ENCODE peak calls at places on chromosomes 2 and 18, in seven cellular contexts. E is heart right ventricle, R is uterus, S is prostate gland, P is A549, K is H1, B is cardiac muscle cell. Q is an unnamed sample.

GRCh38 chr2:129813404-129813803 is 166.1 kb upstream of the RAB6C start:
- DNase-seq in R (no peak), E (no peak), B (no peak), P (no peak), K (no peak), S (no peak), Q (no peak)

GRCh38 chr2:1651131-1652066 is 92.9 kb downstream of the PXDN start:
- DNase-seq in E (no peak), B (no peak), R (no peak), P (no peak), S (no peak), K (no peak), Q (no peak)

GRCh38 chr2:89842180-89842908 is 1150.9 kb downstream of the RPIA start:
- DNase-seq in S (no peak), B (no peak), P (no peak), K (no peak), R (no peak), E (no peak), Q (no peak)

GRCh38 chr2:215601990-215602721 is 166.3 kb upstream of the FN1 start:
- DNase-seq in K (no peak), R (no peak), B (no peak), E (no peak), S (no peak), P (no peak), Q (no peak)

GRCh38 chr18:32902566-32903330 is 129.9 kb upstream of the KLHL14 start:
- DNase-seq in B (no peak), K (no peak), S (no peak), R (no peak), P (no peak), E (no peak), Q (no peak)

GRCh38 chr2:96887419-96888081 is 17.7 kb upstream of the SEMA4C start:
- DNase-seq in B (peak; percentile 39), K (no peak), S (peak; percentile 23), E (no peak), P (no peak), R (peak; percentile 62), Q (peak; percentile 76)

GRCh38 chr2:219350215-219350937 is 17.8 kb upstream of the RESP18 start:
- DNase-seq in E (no peak), B (no peak), R (no peak), S (no peak), K (no peak), P (no peak), Q (no peak)

GRCh38 chr2:81194176-81194575 is 889.6 kb upstream of the LRRTM1 start:
- DNase-seq in P (no peak), R (no peak), E (no peak), K (no peak), S (no peak), B (no peak), Q (no peak)

GRCh38 chr18:31400191-31400590 is 23.6 kb downstream of the DSG4 start:
- DNase-seq in E (no peak), S (no peak), R (no peak), P (no peak), B (no peak), K (no peak), Q (no peak)

GRCh38 chr2:216292886-216293291 is 79.4 kb downstream of the MARCHF4 start:
- DNase-seq in E (no peak), B (no peak), S (no peak), R (no peak), K (no peak), P (no peak), Q (no peak)

GRCh38 chr2:158097481-158097880 is 4.2 kb upstream of the UPP2 start:
- DNase-seq in K (no peak), P (no peak), B (no peak), S (no peak), R (no peak), E (no peak), Q (no peak)

GRCh38 chr2:31243053-31243452 is 9.1 kb downstream of the EHD3 start:
- DNase-seq in P (no peak), R (no peak), K (no peak), E (no peak), B (no peak), S (no peak), Q (no peak)

GRCh38 chr2:75289771-75290170 is 90.5 kb upstream of the TACR1 start:
- DNase-seq in S (no peak), K (no peak), B (no peak), P (no peak), R (no peak), E (no peak), Q (no peak)

GRCh38 chr2:118893100-118893499 is 45.7 kb upstream of the EN1 start:
- DNase-seq in P (no peak), R (no peak), K (no peak), S (no peak), E (no peak), B (no peak), Q (no peak)

GRCh38 chr18:21112140-21112473 is 494 bp upstream of the ROCK1 start:
- DNase-seq in B (no peak), S (no peak), E (no peak), P (no peak), K (no peak), R (peak; percentile 85), Q (no peak)

GRCh38 chr18:46771141-46771540 is 14.3 kb upstream of the ST8SIA5 start:
- DNase-seq in S (no peak), K (no peak), B (no peak), R (no peak), P (no peak), E (no peak), Q (no peak)

GRCh38 chr2:135299656-135300244 is 231.3 kb downstream of the ZRANB3 start:
- DNase-seq in B (no peak), E (no peak), S (no peak), P (no peak), K (no peak), R (no peak), Q (no peak)

GRCh38 chr2:235095569-235095968 is 143.8 kb downstream of the SH3BP4 start:
- DNase-seq in R (no peak), K (no peak), P (no peak), E (no peak), S (no peak), B (no peak), Q (no peak)

GRCh38 chr2:241842620-241843211 is 16.0 kb downstream of the PDCD1 start:
- DNase-seq in E (peak; percentile 49), B (no peak), P (no peak), K (peak; percentile 56), S (no peak), R (peak; percentile 32), Q (peak; percentile 24)

GRCh38 chr2:64837116-64837704 is 152.0 kb upstream of the SLC1A4 start:
- DNase-seq in K (no peak), S (no peak), B (no peak), E (no peak), P (peak; percentile 83), R (no peak), Q (no peak)

GRCh38 chr18:63515279-63515678 is 26.9 kb upstream of the SERPINB12 start:
- DNase-seq in P (no peak), E (no peak), K (no peak), S (no peak), B (no peak), R (no peak), Q (no peak)

GRCh38 chr18:63514326-63514725 is 27.8 kb upstream of the SERPINB12 start:
- DNase-seq in E (no peak), R (no peak), B (no peak), S (no peak), P (no peak), K (no peak), Q (no peak)

GRCh38 chr18:63508634-63509033 is 31.9 kb downstream of the SERPINB5 start:
- DNase-seq in E (no peak), R (no peak), K (no peak), B (no peak), S (no peak), P (no peak), Q (no peak)

GRCh38 chr18:63515799-63516198 is 26.4 kb upstream of the SERPINB12 start:
- DNase-seq in R (no peak), P (no peak), E (no peak), B (no peak), S (no peak), K (no peak), Q (no peak)

GRCh38 chr18:63511285-63511684 is 30.9 kb upstream of the SERPINB12 start:
- DNase-seq in K (peak; percentile 68), E (no peak), B (peak; percentile 63), R (no peak), S (peak; percentile 22), P (peak; percentile 68), Q (peak; percentile 55)
- H3K27ac ChIP-seq in K (no peak overlapping the region), E (no peak overlapping the region), B (no peak overlapping the region), R (no peak overlapping the region), S (no peak overlapping the region), P (no peak overlapping the region), Q (no peak overlapping the region)

DNA sequence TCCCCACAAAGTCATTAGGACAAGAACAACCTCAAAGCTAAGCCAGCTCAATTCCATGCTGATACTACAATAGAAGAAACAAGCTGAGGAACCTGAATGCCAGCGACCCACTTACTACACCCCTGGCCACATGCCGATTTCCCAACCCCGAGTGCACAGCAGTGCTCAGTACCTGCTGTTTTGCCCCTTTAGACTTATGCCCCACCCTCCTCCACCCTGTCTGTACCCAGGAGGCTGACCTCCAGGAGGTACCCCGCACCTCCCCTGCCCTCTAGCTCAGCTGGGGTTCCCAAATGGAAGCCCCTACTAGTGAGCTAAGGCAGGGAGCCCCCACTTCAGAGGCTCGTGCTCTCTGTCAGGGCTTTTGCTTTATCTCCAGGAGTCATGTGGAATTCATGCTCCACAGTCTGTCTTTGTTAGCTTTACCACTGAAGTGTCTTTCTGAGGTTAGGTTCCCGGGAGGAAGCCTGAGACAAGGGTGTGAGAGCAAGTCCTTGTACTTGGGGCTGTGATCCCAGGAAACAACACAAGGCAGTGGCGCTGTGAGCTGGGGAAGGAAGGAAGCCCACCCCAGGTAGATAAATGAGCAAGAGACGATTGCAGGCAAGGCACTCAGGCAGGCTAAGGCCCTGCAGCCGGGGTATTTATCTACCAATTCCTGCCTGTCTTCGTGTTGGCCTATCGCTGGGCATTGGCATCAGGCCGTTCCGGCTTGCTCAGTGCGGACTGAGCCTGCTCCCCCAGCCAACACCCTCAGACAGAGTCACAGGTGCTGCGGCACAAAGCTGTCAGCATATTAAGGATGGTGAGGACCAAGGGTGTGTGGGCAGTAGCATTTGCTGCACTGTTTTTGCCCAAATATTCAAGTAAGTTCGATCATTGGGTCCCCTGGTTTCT is 220.6 kb downstream of the CYP26B1 start:
- DNase-seq in B (no peak), P (no peak), E (no peak), S (no peak), R (no peak), K (peak; percentile 35), Q (no peak)
- TF ChIP-seq CTCF in B (no peak), P (no peak), E (no peak), S (no peak), R (no peak), K (no peak), Q (no peak)

DNA sequence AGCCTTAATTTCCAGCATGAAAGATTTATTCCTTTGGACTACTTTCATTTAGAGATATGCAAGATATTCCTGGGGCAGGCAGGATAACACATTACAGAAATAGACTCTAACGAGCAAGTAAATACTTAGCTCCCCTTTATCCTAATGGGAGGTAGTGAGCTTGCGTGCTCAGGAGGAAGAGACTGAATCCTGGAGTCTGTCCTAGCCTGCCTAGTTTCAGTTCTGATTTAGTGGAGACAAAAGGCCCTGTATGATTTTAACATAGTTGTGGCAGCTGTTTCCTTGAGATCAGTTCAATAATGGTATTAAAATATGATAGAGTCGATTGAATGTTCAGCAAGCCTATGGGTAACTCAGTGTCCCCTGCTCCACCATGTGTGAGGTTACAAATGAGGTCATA is 109.5 kb downstream of the FMNL2 start:
- DNase-seq in K (no peak), P (no peak), S (no peak), E (no peak), B (no peak), R (no peak), Q (no peak)
- H3K27ac ChIP-seq in K (no peak overlapping the region), P (no peak overlapping the region), S (no peak overlapping the region), E (no peak overlapping the region), B (no peak overlapping the region), R (peak overlapping the region; percentile 46), Q (no peak overlapping the region)

GRCh38 chr2:231720971-231721640 is 12.8 kb downstream of the PTMA start:
- DNase-seq in K (no peak), B (no peak), E (no peak), S (no peak), P (no peak), R (no peak), Q (no peak)
- TF ChIP-seq CTCF in K (no peak), B (no peak), E (no peak), S (no peak), P (no peak), R (no peak), Q (no peak)